ENCODE peak calls at places on chromosome 12, in four cellular contexts. R is psoas muscle, T is MM.1S, P is Panc1. Q is an unnamed sample.

GRCh38 chr12:77488041-77488620 is 342.6 kb upstream of the NAV3 start:
- DNase-seq in R (no peak), T (no peak), P (no peak), Q (no peak)

GRCh38 chr12:44827832-44828438 is 48.2 kb downstream of the NELL2 start:
- DNase-seq in R (no peak), T (no peak), P (no peak), Q (no peak)

GRCh38 chr12:12474471-12474928 is 88.2 kb downstream of the DUSP16 start:
- DNase-seq in R (no peak), T (no peak), P (no peak), Q (no peak)

GRCh38 chr12:15856097-15856982 is 25.8 kb upstream of the STRAP start:
- DNase-seq in R (no peak), T (peak), P (peak), Q (peak)

GRCh38 chr12:45725631-45726593 is 3.6 kb upstream of the ARID2 start:
- DNase-seq in R (no peak), T (peak), P (peak), Q (no peak)

GRCh38 chr12:121765573-121765972 is 27.9 kb downstream of the RHOF start:
- DNase-seq in R (no peak), T (no peak), P (no peak), Q (no peak)

GRCh38 chr12:107775093-107775721 is 703 bp downstream of the ASCL4 start:
- DNase-seq in R (no peak), T (no peak), P (no peak), Q (peak)

GRCh38 chr12:45259732-45260480 is 44.0 kb downstream of the ANO6 start:
- DNase-seq in R (no peak), T (no peak), P (no peak), Q (no peak)

GRCh38 chr12:63955831-63956685 is 111.6 kb downstream of the SRGAP1 start:
- DNase-seq in R (no peak), T (no peak), P (no peak), Q (no peak)

GRCh38 chr12:105861232-105861631 is 277.5 kb downstream of the NUAK1 start:
- DNase-seq in R (no peak), T (no peak), P (no peak), Q (no peak)

GRCh38 chr12:91215940-91216454 is 33.4 kb upstream of the DCN start:
- DNase-seq in R (no peak), T (no peak), P (no peak), Q (no peak)

GRCh38 chr12:22979854-22980253 is 354.9 kb downstream of the ETNK1 start:
- DNase-seq in R (no peak), T (no peak), P (no peak), Q (no peak)

GRCh38 chr12:51311389-51311788 is 12.6 kb downstream of the BIN2 start:
- DNase-seq in R (no peak), T (no peak), P (no peak), Q (no peak)

GRCh38 chr12:65830305-65830704 is 6.0 kb downstream of the HMGA2 start:
- DNase-seq in R (no peak), T (no peak), P (no peak), Q (no peak)

GRCh38 chr12:51536159-51536558 is 54.9 kb upstream of the SCN8A start:
- DNase-seq in R (no peak), T (no peak), P (no peak), Q (no peak)

GRCh38 chr12:98745578-98746391 is 100.7 kb downstream of the APAF1 start:
- DNase-seq in R (no peak), T (no peak), P (no peak), Q (no peak)

GRCh38 chr12:29614926-29615325 is 117.4 kb upstream of the OVCH1 start:
- DNase-seq in R (no peak), T (no peak), P (no peak), Q (no peak)

GRCh38 chr12:78101181-78101876 is 270.6 kb downstream of the NAV3 start:
- DNase-seq in R (no peak), T (no peak), P (no peak), Q (no peak)

DNA sequence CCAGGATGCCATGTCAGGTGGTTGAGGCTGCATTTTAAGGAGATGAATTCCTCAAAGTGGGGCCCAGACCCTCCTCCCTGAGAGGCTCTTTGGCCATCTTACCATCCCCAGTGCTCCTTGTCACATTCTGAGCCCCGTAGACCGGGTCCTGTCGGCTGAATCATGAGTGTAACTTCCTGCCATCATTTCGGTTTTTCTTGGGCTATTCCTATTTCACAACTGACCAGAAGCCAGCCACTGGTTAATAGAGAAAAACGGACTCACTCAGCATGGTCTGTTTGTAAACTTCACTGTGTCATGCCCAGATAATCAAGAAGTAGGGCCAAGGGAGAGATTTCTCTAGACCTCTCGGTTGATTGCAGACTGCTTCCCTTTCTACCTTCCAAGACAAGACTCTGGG is 6.6 kb downstream of the WNT5B start:
- DNase-seq in R (no peak), T (no peak), P (no peak), Q (no peak)
- H3K27ac ChIP-seq in R (no peak), T (no peak), P (no peak), Q (no peak)

GRCh38 chr12:119249441-119249840 is 70.7 kb downstream of the HSPB8 start:
- DNase-seq in R (no peak), T (no peak), P (no peak), Q (no peak)

GRCh38 chr12:119247720-119248043 is 69.0 kb downstream of the HSPB8 start:
- DNase-seq in R (no peak), T (no peak), P (no peak), Q (no peak)

GRCh38 chr12:119245904-119246494 is 67.3 kb downstream of the HSPB8 start:
- DNase-seq in R (no peak), T (no peak), P (no peak), Q (no peak)

GRCh38 chr12:119247007-119247719 is 68.4 kb downstream of the HSPB8 start:
- DNase-seq in R (no peak), T (no peak), P (no peak), Q (no peak)
- H3K27ac ChIP-seq in R (peak), T (no peak), P (no peak), Q (no peak)

DNA sequence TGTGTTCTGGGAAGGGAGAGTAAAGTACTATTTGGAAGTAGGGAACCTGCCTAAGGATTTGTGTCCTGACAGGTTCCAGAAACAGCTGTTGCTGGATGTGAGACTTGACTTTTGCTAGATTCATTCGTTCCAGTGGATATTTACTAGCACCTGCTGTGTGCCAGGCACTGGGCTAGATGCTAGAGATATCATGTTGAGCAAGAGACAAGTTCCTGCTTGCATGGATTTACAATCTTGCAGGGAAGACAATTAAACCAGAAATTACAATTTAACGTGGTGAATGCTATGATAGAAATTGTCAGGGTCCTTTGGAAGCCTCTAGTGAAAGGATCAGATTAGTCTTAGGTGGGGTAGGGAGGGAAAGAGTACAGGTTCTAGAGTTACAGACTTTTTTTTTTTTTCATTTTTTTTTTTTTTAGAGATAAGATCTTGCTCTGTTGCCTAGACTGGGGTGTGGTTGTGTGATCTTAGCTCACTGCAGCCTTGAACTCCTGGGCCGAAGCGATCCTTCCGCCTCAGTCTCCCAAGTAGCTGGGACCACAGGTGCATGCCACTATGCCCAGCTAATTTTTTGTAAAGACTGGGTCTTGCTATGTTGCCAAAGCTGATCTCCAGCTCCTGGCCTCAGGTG is 36.7 kb downstream of the SPATS2 start:
- DNase-seq in R (no peak), T (no peak), P (no peak), Q (no peak)
- H3K27ac ChIP-seq in R (no peak), T (no peak), P (no peak), Q (no peak)

DNA sequence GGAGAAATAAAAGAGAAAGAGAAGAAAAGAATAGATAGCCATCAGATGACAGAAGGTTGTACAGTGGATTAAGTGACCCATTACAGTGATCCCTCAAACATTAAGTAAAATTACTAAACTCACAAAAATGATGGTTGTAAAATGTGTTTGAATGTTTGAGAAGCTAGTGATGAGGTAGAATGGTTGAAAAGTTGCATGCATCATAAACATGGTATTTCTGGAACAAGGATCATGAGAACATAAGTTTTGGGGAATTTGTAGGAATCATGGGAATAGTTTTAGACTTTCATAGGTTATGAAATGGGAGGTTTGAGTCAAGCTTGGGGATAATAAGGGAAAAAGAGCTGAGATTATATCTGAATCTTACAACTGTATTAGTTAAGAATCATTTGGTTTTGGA is 34.1 kb upstream of the NEDD1 start:
- DNase-seq in R (no peak), T (no peak), P (no peak), Q (no peak)
- H3K27ac ChIP-seq in R (no peak), T (no peak), P (no peak), Q (no peak)

GRCh38 chr12:109113661-109114321 is 2.6 kb upstream of the ACACB start:
- DNase-seq in R (no peak), T (no peak), P (no peak), Q (no peak)

GRCh38 chr12:109115404-109115757 is 1.0 kb upstream of the ACACB start:
- DNase-seq in R (peak), T (no peak), P (no peak), Q (no peak)

GRCh38 chr12:109114644-109115043 is 1.7 kb upstream of the ACACB start:
- DNase-seq in R (no peak), T (peak), P (no peak), Q (no peak)

GRCh38 chr12:109116611-109116949 is 193 bp downstream of the ACACB start:
- DNase-seq in R (no peak), T (no peak), P (no peak), Q (no peak)

DNA sequence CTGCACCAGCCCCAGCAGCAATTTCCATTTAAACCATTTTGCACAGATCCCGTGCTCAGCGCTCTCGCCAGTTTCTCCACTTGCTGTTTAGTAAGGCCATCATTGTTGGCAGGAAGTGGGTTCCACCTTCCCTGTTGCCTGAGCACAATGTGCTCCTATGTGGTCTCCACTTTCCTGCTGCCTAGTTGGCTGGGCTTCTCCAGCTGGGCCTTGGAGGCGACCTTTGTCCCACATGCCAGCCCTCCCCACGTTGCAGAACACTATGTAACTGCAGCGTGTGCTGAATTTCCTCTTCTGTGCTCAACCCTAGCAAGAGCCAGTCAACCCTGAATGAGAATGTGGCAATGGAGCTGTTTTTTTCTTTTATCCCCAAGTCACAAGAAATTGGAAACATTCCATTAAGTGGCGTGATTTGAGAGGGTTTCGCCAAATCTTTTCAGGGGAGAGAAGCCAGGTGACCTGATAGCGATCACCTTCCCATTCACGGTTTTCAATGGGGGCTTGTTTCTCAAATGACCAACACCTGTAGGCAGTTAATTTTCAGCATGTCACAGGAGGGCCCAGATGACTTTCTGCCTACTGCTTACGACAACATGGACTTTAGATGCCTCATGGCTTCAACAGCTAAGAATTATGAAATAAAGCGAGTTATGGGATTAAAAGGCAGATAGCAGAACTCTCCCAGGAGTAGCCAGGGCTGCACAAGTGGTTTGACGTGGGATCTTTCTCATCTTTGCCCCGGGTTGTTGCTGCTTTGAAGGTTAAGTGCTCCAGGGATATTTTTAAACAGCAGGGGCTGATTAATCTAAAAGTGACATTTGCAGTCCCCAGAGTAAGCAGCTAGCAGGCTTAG is at the start of gene ACACB:
- DNase-seq in R (peak), T (no peak), P (no peak), Q (no peak)
- H3K27ac ChIP-seq in R (peak), T (peak), P (no peak), Q (no peak)

GRCh38 chr12:111427417-111428074 is 21.8 kb downstream of the SH2B3 start:
- DNase-seq in R (no peak), T (no peak), P (no peak), Q (no peak)

GRCh38 chr12:111426341-111427185 is 20.8 kb downstream of the SH2B3 start:
- DNase-seq in R (no peak), T (no peak), P (no peak), Q (no peak)

GRCh38 chr12:111428081-111428727 is 22.5 kb downstream of the SH2B3 start:
- DNase-seq in R (no peak), T (no peak), P (no peak), Q (no peak)

GRCh38 chr12:111430418-111431353 is 25.0 kb downstream of the SH2B3 start:
- DNase-seq in R (no peak), T (peak), P (no peak), Q (no peak)

DNA sequence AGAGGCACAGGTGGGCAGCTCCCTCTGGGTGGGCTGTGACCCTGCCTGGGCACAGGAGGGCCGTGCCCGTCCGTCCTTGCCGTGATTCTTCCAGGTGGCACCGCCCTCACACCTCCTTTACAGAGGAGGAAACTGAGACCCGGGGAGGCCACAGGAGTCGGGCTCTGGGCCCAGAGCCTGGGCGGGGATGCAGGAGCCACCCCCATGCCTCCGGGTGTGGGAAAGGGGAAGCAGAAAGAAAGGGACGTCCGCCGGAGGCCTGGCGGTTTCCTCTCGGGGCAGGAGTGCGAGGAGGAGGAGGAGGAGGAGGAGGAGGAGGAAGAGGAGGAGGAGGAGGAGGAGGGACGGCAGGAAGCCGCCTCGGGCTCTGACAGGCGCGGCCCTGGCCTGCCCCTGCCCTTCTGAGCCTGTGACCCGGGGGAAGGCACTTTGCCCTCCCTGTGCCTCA is 23.0 kb downstream of the SH2B3 start:
- DNase-seq in R (peak), T (no peak), P (no peak), Q (no peak)
- H3K27ac ChIP-seq in R (peak), T (no peak), P (peak), Q (no peak)

GRCh38 chr12:79934309-79935020 is 432 bp downstream of the PPP1R12A start:
- DNase-seq in R (no peak), T (peak), P (no peak), Q (no peak)

GRCh38 chr12:79933043-79933442 is 1.9 kb downstream of the PPP1R12A start:
- DNase-seq in R (no peak), T (no peak), P (no peak), Q (no peak)

GRCh38 chr12:79933580-79934264 is 1.2 kb downstream of the PPP1R12A start:
- DNase-seq in R (no peak), T (peak), P (no peak), Q (no peak)

GRCh38 chr12:79935021-79935623 is at the start of gene PPP1R12A:
- DNase-seq in R (peak), T (peak), P (peak), Q (peak)

DNA sequence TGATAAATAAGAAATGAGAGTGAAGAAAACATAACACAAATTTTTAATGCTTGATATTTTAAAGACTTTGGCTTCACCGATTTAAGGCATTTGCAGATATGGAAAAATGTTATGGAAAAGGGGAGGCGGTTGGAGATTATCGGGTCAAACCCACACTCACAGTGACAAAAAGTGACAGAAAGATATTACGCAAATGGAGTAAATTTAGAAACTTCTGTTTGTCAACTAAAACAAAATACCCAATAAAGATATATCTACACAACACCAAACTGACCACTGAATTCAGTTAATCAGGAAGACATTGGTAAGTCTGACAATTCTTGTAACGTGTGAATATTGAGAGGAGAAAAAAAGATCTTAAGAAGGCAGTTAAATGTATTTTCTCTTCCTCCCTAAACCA is 2.5 kb downstream of the PPP1R12A start:
- DNase-seq in R (no peak), T (no peak), P (no peak), Q (no peak)
- H3K27ac ChIP-seq in R (peak), T (no peak), P (peak), Q (no peak)

GRCh38 chr12:119877639-119877948 is 474 bp upstream of the CIT start:
- DNase-seq in R (no peak), T (no peak), P (no peak), Q (no peak)

GRCh38 chr12:119876761-119877638 is at the start of gene CIT:
- DNase-seq in R (peak), T (peak), P (peak), Q (peak)
- H3K27ac ChIP-seq in R (no peak), T (no peak), P (peak), Q (no peak)

GRCh38 chr12:111429760-111430417 is 24.2 kb downstream of the SH2B3 start:
- DNase-seq in R (no peak), T (no peak), P (no peak), Q (no peak)
- H3K27ac ChIP-seq in R (peak), T (peak), P (peak), Q (no peak)

GRCh38 chr12:75706786-75707605 is 195.6 kb upstream of the KRR1 start:
- DNase-seq in R (no peak), T (no peak), P (no peak), Q (no peak)
- H3K27ac ChIP-seq in R (peak), T (no peak), P (peak), Q (no peak)